ENCODE peak calls at places on chromosomes 4 and X, in ten cellular contexts. One of them, this sample, is unnamed.

GRCh38 chr4:3473943-3474335 is 10.8 kb downstream of the DOK7 start:
- DNase-seq in Kasumi-1: no peak
- DNase-seq in amygdala: no peak
- DNase-seq in mucosa of descending colon: peak
- DNase-seq in CD8-positive, alpha-beta memory T cell: no peak
- DNase-seq in D341Med: no peak
- DNase-seq in activated effector memory CD4-positive, alpha-beta T cell treated with Interleukin-2 at 50 U/mL for 16 hours: no peak
- DNase-seq in activated CD4-positive, CD25-positive, alpha-beta regulatory T cell: no peak
- DNase-seq in GM12891: no peak
- DNase-seq in right cardiac atrium: no peak
- DNase-seq in this sample: no peak

GRCh38 chrX:5936438-5936837 is 292.2 kb downstream of the NLGN4X start:
- DNase-seq in Kasumi-1: no peak
- DNase-seq in amygdala: no peak
- DNase-seq in mucosa of descending colon: no peak
- DNase-seq in CD8-positive, alpha-beta memory T cell: no peak
- DNase-seq in D341Med: no peak
- DNase-seq in activated effector memory CD4-positive, alpha-beta T cell treated with Interleukin-2 at 50 U/mL for 16 hours: no peak
- DNase-seq in activated CD4-positive, CD25-positive, alpha-beta regulatory T cell: no peak
- DNase-seq in GM12891: no peak
- DNase-seq in right cardiac atrium: no peak
- DNase-seq in this sample: no peak

GRCh38 chr4:146252941-146253340 is 38.6 kb downstream of the REELD1 start:
- DNase-seq in Kasumi-1: no peak
- DNase-seq in amygdala: no peak
- DNase-seq in mucosa of descending colon: no peak
- DNase-seq in CD8-positive, alpha-beta memory T cell: no peak
- DNase-seq in D341Med: no peak
- DNase-seq in activated effector memory CD4-positive, alpha-beta T cell treated with Interleukin-2 at 50 U/mL for 16 hours: no peak
- DNase-seq in activated CD4-positive, CD25-positive, alpha-beta regulatory T cell: no peak
- DNase-seq in GM12891: no peak
- DNase-seq in right cardiac atrium: no peak
- DNase-seq in this sample: no peak

GRCh38 chrX:41291309-41291708 is 42.7 kb upstream of the DDX3X start:
- DNase-seq in Kasumi-1: no peak
- DNase-seq in amygdala: no peak
- DNase-seq in mucosa of descending colon: no peak
- DNase-seq in CD8-positive, alpha-beta memory T cell: no peak
- DNase-seq in D341Med: no peak
- DNase-seq in activated effector memory CD4-positive, alpha-beta T cell treated with Interleukin-2 at 50 U/mL for 16 hours: no peak
- DNase-seq in activated CD4-positive, CD25-positive, alpha-beta regulatory T cell: no peak
- DNase-seq in GM12891: no peak
- DNase-seq in right cardiac atrium: no peak
- DNase-seq in this sample: no peak

GRCh38 chrX:54639346-54640102 is 109.5 kb downstream of the GNL3L start:
- DNase-seq in Kasumi-1: peak
- DNase-seq in amygdala: peak
- DNase-seq in mucosa of descending colon: peak
- DNase-seq in CD8-positive, alpha-beta memory T cell: peak
- DNase-seq in D341Med: peak
- DNase-seq in activated effector memory CD4-positive, alpha-beta T cell treated with Interleukin-2 at 50 U/mL for 16 hours: peak
- DNase-seq in activated CD4-positive, CD25-positive, alpha-beta regulatory T cell: peak
- DNase-seq in GM12891: peak
- DNase-seq in right cardiac atrium: peak
- DNase-seq in this sample: peak

GRCh38 chr4:65046496-65047101 is 623.7 kb downstream of the EPHA5 start:
- DNase-seq in Kasumi-1: no peak
- DNase-seq in amygdala: no peak
- DNase-seq in mucosa of descending colon: no peak
- DNase-seq in CD8-positive, alpha-beta memory T cell: no peak
- DNase-seq in D341Med: peak
- DNase-seq in activated effector memory CD4-positive, alpha-beta T cell treated with Interleukin-2 at 50 U/mL for 16 hours: no peak
- DNase-seq in activated CD4-positive, CD25-positive, alpha-beta regulatory T cell: no peak
- DNase-seq in GM12891: no peak
- DNase-seq in right cardiac atrium: no peak
- DNase-seq in this sample: no peak

GRCh38 chrX:129634541-129634940 is 20.2 kb downstream of the APLN start:
- DNase-seq in Kasumi-1: no peak
- DNase-seq in amygdala: no peak
- DNase-seq in mucosa of descending colon: no peak
- DNase-seq in CD8-positive, alpha-beta memory T cell: no peak
- DNase-seq in D341Med: no peak
- DNase-seq in activated effector memory CD4-positive, alpha-beta T cell treated with Interleukin-2 at 50 U/mL for 16 hours: no peak
- DNase-seq in activated CD4-positive, CD25-positive, alpha-beta regulatory T cell: no peak
- DNase-seq in GM12891: no peak
- DNase-seq in right cardiac atrium: no peak
- DNase-seq in this sample: no peak

GRCh38 chr4:2936773-2937145 is 26.4 kb downstream of the NOP14 start:
- DNase-seq in Kasumi-1: peak
- DNase-seq in amygdala: no peak
- DNase-seq in mucosa of descending colon: peak
- DNase-seq in CD8-positive, alpha-beta memory T cell: peak
- DNase-seq in D341Med: peak
- DNase-seq in activated effector memory CD4-positive, alpha-beta T cell treated with Interleukin-2 at 50 U/mL for 16 hours: no peak
- DNase-seq in activated CD4-positive, CD25-positive, alpha-beta regulatory T cell: no peak
- DNase-seq in GM12891: no peak
- DNase-seq in right cardiac atrium: no peak
- DNase-seq in this sample: no peak

GRCh38 chr4:7233006-7233580 is 40.8 kb downstream of the SORCS2 start:
- DNase-seq in Kasumi-1: no peak
- DNase-seq in amygdala: no peak
- DNase-seq in mucosa of descending colon: no peak
- DNase-seq in CD8-positive, alpha-beta memory T cell: no peak
- DNase-seq in D341Med: no peak
- DNase-seq in activated effector memory CD4-positive, alpha-beta T cell treated with Interleukin-2 at 50 U/mL for 16 hours: no peak
- DNase-seq in activated CD4-positive, CD25-positive, alpha-beta regulatory T cell: no peak
- DNase-seq in GM12891: no peak
- DNase-seq in right cardiac atrium: no peak
- DNase-seq in this sample: no peak

GRCh38 chr4:182758288-182758687 is 158.9 kb downstream of the DCTD start:
- DNase-seq in Kasumi-1: no peak
- DNase-seq in amygdala: no peak
- DNase-seq in mucosa of descending colon: no peak
- DNase-seq in CD8-positive, alpha-beta memory T cell: no peak
- DNase-seq in D341Med: no peak
- DNase-seq in activated effector memory CD4-positive, alpha-beta T cell treated with Interleukin-2 at 50 U/mL for 16 hours: no peak
- DNase-seq in activated CD4-positive, CD25-positive, alpha-beta regulatory T cell: no peak
- DNase-seq in GM12891: no peak
- DNase-seq in right cardiac atrium: no peak
- DNase-seq in this sample: no peak

GRCh38 chr4:103002551-103002950 is 17.0 kb downstream of the SLC9B1 start:
- DNase-seq in Kasumi-1: peak
- DNase-seq in amygdala: no peak
- DNase-seq in mucosa of descending colon: no peak
- DNase-seq in CD8-positive, alpha-beta memory T cell: no peak
- DNase-seq in D341Med: no peak
- DNase-seq in activated effector memory CD4-positive, alpha-beta T cell treated with Interleukin-2 at 50 U/mL for 16 hours: no peak
- DNase-seq in activated CD4-positive, CD25-positive, alpha-beta regulatory T cell: no peak
- DNase-seq in GM12891: no peak
- DNase-seq in right cardiac atrium: no peak
- DNase-seq in this sample: no peak

GRCh38 chr4:6893449-6894085 is 16.1 kb upstream of the TBC1D14 start:
- DNase-seq in Kasumi-1: no peak
- DNase-seq in amygdala: no peak
- DNase-seq in mucosa of descending colon: no peak
- DNase-seq in CD8-positive, alpha-beta memory T cell: no peak
- DNase-seq in D341Med: no peak
- DNase-seq in activated effector memory CD4-positive, alpha-beta T cell treated with Interleukin-2 at 50 U/mL for 16 hours: no peak
- DNase-seq in activated CD4-positive, CD25-positive, alpha-beta regulatory T cell: no peak
- DNase-seq in GM12891: no peak
- DNase-seq in right cardiac atrium: no peak
- DNase-seq in this sample: no peak

GRCh38 chr4:163109967-163110366 is 56.7 kb downstream of the NAF1 start:
- DNase-seq in Kasumi-1: no peak
- DNase-seq in amygdala: no peak
- DNase-seq in mucosa of descending colon: no peak
- DNase-seq in CD8-positive, alpha-beta memory T cell: no peak
- DNase-seq in D341Med: no peak
- DNase-seq in activated effector memory CD4-positive, alpha-beta T cell treated with Interleukin-2 at 50 U/mL for 16 hours: no peak
- DNase-seq in activated CD4-positive, CD25-positive, alpha-beta regulatory T cell: no peak
- DNase-seq in GM12891: no peak
- DNase-seq in right cardiac atrium: no peak
- DNase-seq in this sample: no peak

This sample was measured in DMS79 treated with DMSO at 0.1 percent for 48 hours.